ENCODE peak calls at places on chromosomes 12 and 14, in five cellular contexts. One of them, this sample, is unnamed.

GRCh38 chr12:32139064-32139421 is 32.4 kb downstream of the BICD1 start:
- DNase-seq in hippocampal formation: no peak
- DNase-seq in GM13977: peak; percentile 68
- DNase-seq in NCI-H1436 treated with DMSO at 0.1 percent for 48 hours: no peak
- DNase-seq in left kidney: peak; percentile 58
- DNase-seq in this sample: no peak

GRCh38 chr12:92784356-92784755 is 81.6 kb downstream of the PLEKHG7 start:
- DNase-seq in hippocampal formation: no peak
- DNase-seq in left kidney: no peak
- DNase-seq in NCI-H1436 treated with DMSO at 0.1 percent for 48 hours: no peak
- DNase-seq in GM13977: no peak
- DNase-seq in this sample: no peak

GRCh38 chr14:48035836-48036235 is 360.4 kb upstream of the MDGA2 start:
- DNase-seq in NCI-H1436 treated with DMSO at 0.1 percent for 48 hours: no peak
- DNase-seq in GM13977: no peak
- DNase-seq in left kidney: no peak
- DNase-seq in hippocampal formation: no peak
- DNase-seq in this sample: no peak

GRCh38 chr14:68491793-68492192 is 301.1 kb downstream of the ZFP36L1 start:
- DNase-seq in GM13977: no peak
- DNase-seq in NCI-H1436 treated with DMSO at 0.1 percent for 48 hours: no peak
- DNase-seq in left kidney: peak; percentile 56
- DNase-seq in hippocampal formation: no peak
- DNase-seq in this sample: no peak

GRCh38 chr14:64234877-64235651 is 59.1 kb downstream of the ESR2 start:
- DNase-seq in hippocampal formation: no peak
- DNase-seq in NCI-H1436 treated with DMSO at 0.1 percent for 48 hours: peak; percentile 4
- DNase-seq in GM13977: no peak
- DNase-seq in left kidney: no peak
- DNase-seq in this sample: no peak

GRCh38 chr12:122523280-122523679 is 3.5 kb downstream of the RSRC2 start:
- DNase-seq in GM13977: no peak
- DNase-seq in left kidney: no peak
- DNase-seq in hippocampal formation: no peak
- DNase-seq in NCI-H1436 treated with DMSO at 0.1 percent for 48 hours: no peak
- DNase-seq in this sample: no peak

GRCh38 chr12:121467638-121468403 is 67.9 kb downstream of the RNF34 start:
- DNase-seq in GM13977: peak; percentile 54
- DNase-seq in left kidney: peak; percentile 82
- DNase-seq in NCI-H1436 treated with DMSO at 0.1 percent for 48 hours: no peak
- DNase-seq in hippocampal formation: no peak
- DNase-seq in this sample: no peak

GRCh38 chr12:19546611-19547162 is 107.4 kb downstream of the AEBP2 start:
- DNase-seq in GM13977: no peak
- DNase-seq in hippocampal formation: no peak
- DNase-seq in NCI-H1436 treated with DMSO at 0.1 percent for 48 hours: no peak
- DNase-seq in left kidney: peak; percentile 20
- DNase-seq in this sample: no peak

GRCh38 chr12:102990419-102990818 is 32.9 kb downstream of the ASCL1 start:
- DNase-seq in left kidney: no peak
- DNase-seq in GM13977: no peak
- DNase-seq in NCI-H1436 treated with DMSO at 0.1 percent for 48 hours: no peak
- DNase-seq in hippocampal formation: no peak
- DNase-seq in this sample: no peak

GRCh38 chr12:80937391-80938238 is at the start of gene LIN7A:
- DNase-seq in left kidney: no peak
- DNase-seq in hippocampal formation: peak; percentile 10
- DNase-seq in NCI-H1436 treated with DMSO at 0.1 percent for 48 hours: no peak
- DNase-seq in GM13977: peak; percentile 60
- DNase-seq in this sample: no peak

GRCh38 chr14:32711103-32711680 is 227.5 kb upstream of the NPAS3 start:
- DNase-seq in GM13977: peak; percentile 34
- DNase-seq in hippocampal formation: peak; percentile 87
- DNase-seq in NCI-H1436 treated with DMSO at 0.1 percent for 48 hours: no peak
- DNase-seq in left kidney: peak; percentile 83
- DNase-seq in this sample: no peak

GRCh38 chr12:4417471-4417870 is 28.1 kb downstream of the FGF6 start:
- DNase-seq in GM13977: no peak
- DNase-seq in left kidney: peak; percentile 39
- DNase-seq in hippocampal formation: no peak
- DNase-seq in NCI-H1436 treated with DMSO at 0.1 percent for 48 hours: no peak
- DNase-seq in this sample: no peak

GRCh38 chr14:92437729-92438280 is 75.8 kb upstream of the RIN3 start:
- DNase-seq in hippocampal formation: no peak
- DNase-seq in GM13977: no peak
- DNase-seq in NCI-H1436 treated with DMSO at 0.1 percent for 48 hours: no peak
- DNase-seq in left kidney: peak; percentile 87
- DNase-seq in this sample: no peak

GRCh38 chr12:54286042-54286931 is 5.8 kb downstream of the HNRNPA1 start:
- DNase-seq in hippocampal formation: no peak
- DNase-seq in GM13977: no peak
- DNase-seq in left kidney: no peak
- DNase-seq in NCI-H1436 treated with DMSO at 0.1 percent for 48 hours: no peak
- DNase-seq in this sample: no peak

GRCh38 chr14:35403085-35403396 is 1.5 kb downstream of the NFKBIA start:
- DNase-seq in left kidney: no peak
- DNase-seq in hippocampal formation: no peak
- DNase-seq in NCI-H1436 treated with DMSO at 0.1 percent for 48 hours: no peak
- DNase-seq in GM13977: no peak
- DNase-seq in this sample: no peak